ENCODE peak calls at places on chromosomes 1 and 21, in nine cellular contexts. W is HCT116; P is left ventricle myocardium inferior; G is right lobe of liver; J is heart right ventricle; I is naive thymus-derived CD4-positive, alpha-beta T cell; M is astrocyte; S is GM23248; N is suprapubic skin. C is an unnamed sample.

GRCh38 chr1:30765610-30766434 is 8.2 kb upstream of the LAPTM5 start:
- DNase-seq in W (no peak), M (no peak), I (no peak), G (no peak), J (no peak), N (no peak), S (no peak), P (no peak), C (no peak)

GRCh38 chr1:93613895-93614294 is 67.7 kb downstream of the BCAR3 start:
- DNase-seq in P (peak; percentile 49), G (peak; percentile 75), S (peak; percentile 78), N (no peak), M (peak; percentile 59), I (no peak), J (peak; percentile 46), W (no peak), C (peak; percentile 79)

GRCh38 chr1:69513621-69514020 is 54.1 kb upstream of the LRRC7 start:
- DNase-seq in P (no peak), N (no peak), I (no peak), W (no peak), M (peak; percentile 37), S (peak; percentile 70), J (no peak), G (no peak), C (no peak)

GRCh38 chr1:55195523-55196233 is 19.5 kb downstream of the USP24 start:
- DNase-seq in J (no peak), N (no peak), W (no peak), I (no peak), S (peak; percentile 69), P (no peak), M (no peak), G (no peak), C (no peak)

GRCh38 chr1:89274431-89274857 is 1.8 kb upstream of the GBP5 start:
- DNase-seq in G (no peak), W (no peak), M (peak; percentile 64), I (no peak), P (no peak), N (no peak), J (no peak), S (peak; percentile 87), C (no peak)

GRCh38 chr21:38787461-38788274 is 18.1 kb upstream of the ETS2 start:
- DNase-seq in N (no peak), J (no peak), M (peak; percentile 82), P (no peak), S (peak; percentile 76), I (no peak), W (peak; percentile 97), G (peak; percentile 74), C (peak; percentile 58)

GRCh38 chr1:224168859-224169380 is 14.1 kb upstream of the DEGS1 start:
- DNase-seq in P (no peak), I (peak; percentile 70), J (no peak), S (peak; percentile 66), G (no peak), W (no peak), N (no peak), M (peak; percentile 97), C (no peak)

GRCh38 chr1:18155881-18156385 is 48.3 kb downstream of the IGSF21 start:
- DNase-seq in G (no peak), I (no peak), N (no peak), M (no peak), J (no peak), S (no peak), P (no peak), W (no peak), C (no peak)

GRCh38 chr21:38831526-38832467 is 26.1 kb downstream of the ETS2 start:
- DNase-seq in W (peak; percentile 35), M (peak; percentile 94), S (peak; percentile 92), P (peak; percentile 48), G (peak; percentile 86), N (no peak), J (no peak), I (no peak), C (peak; percentile 95)

DNA sequence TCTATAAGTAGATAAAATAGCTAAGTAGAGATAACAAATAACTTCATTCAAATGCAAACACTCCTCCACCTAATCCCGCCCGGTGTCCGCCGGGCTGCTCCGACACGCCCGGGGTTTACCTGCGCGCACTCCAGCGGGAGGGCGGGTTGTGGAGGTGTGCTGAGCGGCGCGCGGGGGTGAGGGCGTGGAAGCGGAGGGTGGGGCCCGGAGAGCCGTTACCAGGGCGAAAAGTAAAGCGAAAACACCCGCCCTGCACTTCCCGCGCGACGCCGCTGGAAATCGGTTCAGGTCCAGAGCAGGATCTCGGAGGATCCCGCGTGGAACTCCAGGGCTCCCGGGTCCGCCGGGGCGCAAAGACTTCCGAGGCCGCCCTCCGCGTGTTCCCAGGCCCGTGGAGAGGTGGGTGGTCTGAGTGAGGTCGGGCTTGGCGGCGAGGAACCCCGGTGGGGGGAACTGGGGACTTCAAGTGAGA is 1.8 kb upstream of the ATF3 start:
- DNase-seq in G (peak; percentile 76), J (peak; percentile 37), N (peak; percentile 88), S (peak; percentile 42), M (no peak), P (peak; percentile 31), W (no peak), I (peak; percentile 36), C (no peak)
- H3K27me3 ChIP-seq in G (no peaks in the 10 kb centered on the region), J (no peaks in the 10 kb centered on the region), N (no peaks in the 10 kb centered on the region), S (peaks cover 63% of the 10 kb centered on the region), M (peaks cover 68% of the 10 kb centered on the region), P (peaks cover 23% of the 10 kb centered on the region), W (peaks cover 21% of the 10 kb centered on the region), I (peaks cover 26% of the 10 kb centered on the region), C (no peaks in the 10 kb centered on the region)

DNA sequence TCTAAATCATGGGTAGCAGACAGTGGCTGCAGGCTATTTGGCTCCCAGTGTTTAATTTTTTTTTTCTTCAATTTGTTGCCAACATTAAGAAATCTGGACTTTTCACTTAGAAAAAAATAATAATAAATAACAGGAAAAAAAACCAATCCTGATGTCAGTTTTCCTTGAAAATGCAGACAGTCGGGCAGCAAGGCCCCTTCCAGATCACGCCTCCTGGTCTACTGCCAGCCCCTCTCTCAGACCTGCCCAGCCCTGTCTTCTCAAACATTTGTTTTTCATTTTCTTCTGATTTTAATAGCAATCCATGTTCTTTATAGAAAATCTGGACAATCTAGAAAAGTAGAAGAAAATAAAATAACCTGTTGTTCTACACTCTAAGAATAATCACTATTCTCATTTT is 15.5 kb downstream of the IFNGR2 start:
- DNase-seq in M (no peak), P (peak; percentile 73), J (peak; percentile 55), N (peak; percentile 90), I (no peak), S (no peak), W (no peak), G (no peak), C (no peak)
- H3K27ac ChIP-seq in M (no peak overlapping the region), P (peak overlapping the region; percentile 68), J (peak overlapping the region; percentile 26), N (peak overlapping the region; percentile 72), I (no peak overlapping the region), S (no peak overlapping the region), W (no peak overlapping the region), G (no peak overlapping the region), C (no peak overlapping the region)

GRCh38 chr1:44636711-44637589 is 37.3 kb downstream of the TMEM53 start:
- DNase-seq in P (no peak), W (no peak), S (no peak), N (no peak), G (no peak), I (no peak), M (no peak), J (no peak), C (no peak)
- H3K4me1 ChIP-seq in P (peaks cover 90% of the 10 kb centered on the region), W (peaks cover 5% of the 10 kb centered on the region), S (peaks cover 5% of the 10 kb centered on the region), N (peaks cover 23% of the 10 kb centered on the region), G (no peaks in the 10 kb centered on the region), I (peaks cover 8% of the 10 kb centered on the region), M (peaks cover 12% of the 10 kb centered on the region), J (peaks cover 23% of the 10 kb centered on the region), C (peaks cover 9% of the 10 kb centered on the region)

GRCh38 chr1:35340519-35340918 is 72.0 kb downstream of the ZMYM4 start:
- DNase-seq in N (no peak), I (no peak), S (no peak), M (no peak), G (no peak), W (no peak), P (no peak), J (no peak), C (no peak)
- H3K27me3 ChIP-seq in N (no peaks in the 10 kb centered on the region), I (no peaks in the 10 kb centered on the region), S (no peaks in the 10 kb centered on the region), M (no peaks in the 10 kb centered on the region), G (no peaks in the 10 kb centered on the region), W (no peaks in the 10 kb centered on the region), P (no peaks in the 10 kb centered on the region), J (no peaks in the 10 kb centered on the region), C (no peaks in the 10 kb centered on the region)

DNA sequence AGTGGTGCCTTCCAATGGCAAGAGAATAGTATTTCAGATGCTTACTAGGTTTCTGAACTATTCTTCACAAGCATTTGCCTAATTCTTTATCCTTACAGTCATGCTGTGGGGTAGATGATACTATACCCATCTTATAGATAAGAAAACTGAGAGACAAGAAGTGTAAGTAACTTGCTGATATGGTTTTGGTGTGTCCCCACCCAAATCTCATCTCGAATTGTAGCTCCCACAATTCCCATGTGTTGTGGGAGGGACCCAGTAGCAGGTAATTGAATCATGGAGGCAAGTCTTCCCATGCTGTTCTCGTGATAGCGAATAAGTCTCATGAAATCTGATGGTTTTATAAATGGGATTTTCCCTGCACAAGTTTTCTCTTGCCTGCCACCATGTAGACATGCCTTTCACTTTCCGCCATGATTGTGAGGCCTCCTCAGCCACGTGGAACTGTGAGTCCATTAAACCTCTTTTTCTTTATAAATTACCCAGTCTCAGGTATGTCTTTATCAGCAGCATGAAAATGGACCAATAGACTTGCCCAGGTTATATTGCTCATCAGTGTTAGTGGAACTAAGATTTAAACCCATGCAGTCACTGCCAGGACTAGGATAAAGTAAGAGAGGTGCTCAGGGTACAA is 298.7 kb downstream of the GRIK1 start:
- DNase-seq in S (no peak), N (no peak), P (no peak), W (no peak), J (no peak), I (no peak), M (no peak), G (no peak), C (no peak)
- H3K27ac ChIP-seq in S (no peak overlapping the region), N (no peak overlapping the region), P (no peak overlapping the region), W (no peak overlapping the region), J (no peak overlapping the region), I (no peak overlapping the region), M (no peak overlapping the region), G (no peak overlapping the region), C (no peak overlapping the region)

GRCh38 chr1:161225534-161226319 is at the start of gene TOMM40L:
- DNase-seq in I (peak; percentile 92), S (peak; percentile 99), G (peak; percentile 93), W (peak; percentile 99), J (peak; percentile 85), N (peak; percentile 95), P (peak; percentile 92), M (peak; percentile 99), C (peak; percentile 79)

GRCh38 chr1:161226759-161227158 is 899 bp downstream of the TOMM40L start:
- DNase-seq in N (no peak), J (no peak), W (no peak), I (no peak), S (no peak), P (no peak), G (no peak), M (no peak), C (no peak)

GRCh38 chr1:161223805-161224694 is 622 bp upstream of the APOA2 start:
- DNase-seq in P (no peak), I (no peak), S (no peak), M (no peak), G (peak; percentile 92), J (no peak), N (no peak), W (no peak), C (no peak)

GRCh38 chr1:161226320-161226711 is 456 bp downstream of the TOMM40L start:
- DNase-seq in P (no peak), I (no peak), M (no peak), W (no peak), S (no peak), G (no peak), J (no peak), N (no peak), C (no peak)

GRCh38 chr1:161225178-161225533 is 704 bp upstream of the TOMM40L start:
- DNase-seq in G (no peak), W (no peak), P (no peak), I (no peak), J (no peak), N (no peak), M (no peak), S (no peak), C (no peak)
- H3K4me1 ChIP-seq in G (no peaks in the 10 kb centered on the region), W (peaks cover 14% of the 10 kb centered on the region), P (peaks cover 27% of the 10 kb centered on the region), I (peaks cover 30% of the 10 kb centered on the region), J (peaks cover 24% of the 10 kb centered on the region), N (peaks cover 28% of the 10 kb centered on the region), M (peaks cover 11% of the 10 kb centered on the region), S (peaks cover 11% of the 10 kb centered on the region), C (peaks cover 16% of the 10 kb centered on the region)

C was measured in ascending aorta.